ENCODE peak calls at places on chromosomes 4 and X, in seven cellular contexts. One of them, this sample, is unnamed.

GRCh38 chrX:2572740-2573139 is 72.0 kb upstream of the DHRSX start:
- DNase-seq in left lung: no peak
- DNase-seq in astrocyte of the cerebellum: no peak
- DNase-seq in pancreas: no peak
- DNase-seq in NB4: no peak
- DNase-seq in heart left ventricle: no peak
- DNase-seq in cardiac muscle cell: no peak
- DNase-seq in this sample: no peak

GRCh38 chrX:103635436-103635835 is 6.7 kb downstream of the TCEAL1 start:
- DNase-seq in pancreas: no peak
- DNase-seq in heart left ventricle: no peak
- DNase-seq in left lung: no peak
- DNase-seq in astrocyte of the cerebellum: no peak
- DNase-seq in NB4: no peak
- DNase-seq in cardiac muscle cell: no peak
- DNase-seq in this sample: no peak

GRCh38 chr4:146245246-146245645 is 30.9 kb downstream of the REELD1 start:
- DNase-seq in pancreas: no peak
- DNase-seq in cardiac muscle cell: no peak
- DNase-seq in left lung: no peak
- DNase-seq in astrocyte of the cerebellum: no peak
- DNase-seq in heart left ventricle: no peak
- DNase-seq in NB4: no peak
- DNase-seq in this sample: no peak

GRCh38 chr4:102868153-102868781 is 525 bp upstream of the CISD2 start:
- DNase-seq in cardiac muscle cell: no peak
- DNase-seq in astrocyte of the cerebellum: no peak
- DNase-seq in NB4: no peak
- DNase-seq in pancreas: no peak
- DNase-seq in left lung: no peak
- DNase-seq in heart left ventricle: peak
- DNase-seq in this sample: no peak

GRCh38 chrX:3320471-3321046 is 25.9 kb downstream of the MXRA5 start:
- DNase-seq in heart left ventricle: no peak
- DNase-seq in astrocyte of the cerebellum: no peak
- DNase-seq in pancreas: no peak
- DNase-seq in NB4: no peak
- DNase-seq in left lung: no peak
- DNase-seq in cardiac muscle cell: no peak
- DNase-seq in this sample: no peak

GRCh38 chrX:120228187-120228908 is 22.3 kb upstream of the ZBTB33 start:
- DNase-seq in NB4: no peak
- DNase-seq in pancreas: no peak
- DNase-seq in left lung: no peak
- DNase-seq in cardiac muscle cell: no peak
- DNase-seq in astrocyte of the cerebellum: no peak
- DNase-seq in heart left ventricle: no peak
- DNase-seq in this sample: no peak

GRCh38 chrX:153372949-153373348 is 28.2 kb downstream of the PNMA6E start:
- DNase-seq in astrocyte of the cerebellum: no peak
- DNase-seq in cardiac muscle cell: no peak
- DNase-seq in left lung: no peak
- DNase-seq in pancreas: no peak
- DNase-seq in heart left ventricle: no peak
- DNase-seq in NB4: no peak
- DNase-seq in this sample: no peak

GRCh38 chr4:186137193-186137792 is 32.8 kb downstream of the FAM149A start:
- DNase-seq in heart left ventricle: no peak
- DNase-seq in astrocyte of the cerebellum: no peak
- DNase-seq in cardiac muscle cell: peak
- DNase-seq in NB4: peak
- DNase-seq in pancreas: no peak
- DNase-seq in left lung: no peak
- DNase-seq in this sample: no peak

GRCh38 chrX:47218280-47218919 is at the start of gene CDK16:
- DNase-seq in left lung: peak
- DNase-seq in cardiac muscle cell: peak
- DNase-seq in astrocyte of the cerebellum: peak
- DNase-seq in pancreas: peak
- DNase-seq in NB4: peak
- DNase-seq in heart left ventricle: peak
- DNase-seq in this sample: peak

GRCh38 chr4:69133993-69134392 is 37.7 kb downstream of the UGT2B7 start:
- DNase-seq in left lung: no peak
- DNase-seq in NB4: no peak
- DNase-seq in pancreas: no peak
- DNase-seq in astrocyte of the cerebellum: no peak
- DNase-seq in cardiac muscle cell: no peak
- DNase-seq in heart left ventricle: no peak
- DNase-seq in this sample: no peak

GRCh38 chr4:110287130-110287529 is 88.7 kb upstream of the ELOVL6 start:
- DNase-seq in astrocyte of the cerebellum: peak
- DNase-seq in heart left ventricle: no peak
- DNase-seq in left lung: no peak
- DNase-seq in NB4: no peak
- DNase-seq in cardiac muscle cell: peak
- DNase-seq in pancreas: no peak
- DNase-seq in this sample: peak

GRCh38 chrX:146238173-146238572 is 420.5 kb downstream of the SLITRK2 start:
- DNase-seq in NB4: no peak
- DNase-seq in left lung: no peak
- DNase-seq in cardiac muscle cell: no peak
- DNase-seq in pancreas: no peak
- DNase-seq in heart left ventricle: no peak
- DNase-seq in astrocyte of the cerebellum: no peak
- DNase-seq in this sample: no peak

GRCh38 chr4:83629945-83630684 is 94.2 kb downstream of the GPAT3 start:
- DNase-seq in pancreas: no peak
- DNase-seq in NB4: peak
- DNase-seq in astrocyte of the cerebellum: no peak
- DNase-seq in cardiac muscle cell: peak
- DNase-seq in left lung: no peak
- DNase-seq in heart left ventricle: peak
- DNase-seq in this sample: no peak

GRCh38 chrX:68945603-68946228 is 116.9 kb downstream of the EFNB1 start:
- DNase-seq in heart left ventricle: no peak
- DNase-seq in left lung: no peak
- DNase-seq in pancreas: no peak
- DNase-seq in cardiac muscle cell: peak
- DNase-seq in astrocyte of the cerebellum: no peak
- DNase-seq in NB4: peak
- DNase-seq in this sample: no peak

GRCh38 chr4:126071346-126072333 is 756.9 kb downstream of the FAT4 start:
- DNase-seq in pancreas: no peak
- DNase-seq in heart left ventricle: no peak
- DNase-seq in cardiac muscle cell: peak
- DNase-seq in left lung: no peak
- DNase-seq in NB4: no peak
- DNase-seq in astrocyte of the cerebellum: peak
- DNase-seq in this sample: peak

GRCh38 chr4:186792994-186793393 is 69.3 kb upstream of the FAT1 start:
- DNase-seq in pancreas: no peak
- DNase-seq in heart left ventricle: no peak
- DNase-seq in left lung: no peak
- DNase-seq in astrocyte of the cerebellum: no peak
- DNase-seq in NB4: no peak
- DNase-seq in cardiac muscle cell: peak
- DNase-seq in this sample: no peak

GRCh38 chrX:40550069-40550468 is 30.7 kb upstream of the ATP6AP2 start:
- DNase-seq in astrocyte of the cerebellum: no peak
- DNase-seq in cardiac muscle cell: no peak
- DNase-seq in pancreas: peak
- DNase-seq in left lung: no peak
- DNase-seq in NB4: no peak
- DNase-seq in heart left ventricle: no peak
- DNase-seq in this sample: no peak

GRCh38 chrX:40558590-40558989 is 22.2 kb upstream of the ATP6AP2 start:
- DNase-seq in pancreas: no peak
- DNase-seq in NB4: no peak
- DNase-seq in cardiac muscle cell: no peak
- DNase-seq in heart left ventricle: no peak
- DNase-seq in left lung: no peak
- DNase-seq in astrocyte of the cerebellum: no peak
- DNase-seq in this sample: no peak

GRCh38 chrX:40546870-40547269 is 33.9 kb upstream of the ATP6AP2 start:
- DNase-seq in NB4: no peak
- DNase-seq in cardiac muscle cell: no peak
- DNase-seq in heart left ventricle: no peak
- DNase-seq in pancreas: no peak
- DNase-seq in left lung: no peak
- DNase-seq in astrocyte of the cerebellum: no peak
- DNase-seq in this sample: no peak

DNA sequence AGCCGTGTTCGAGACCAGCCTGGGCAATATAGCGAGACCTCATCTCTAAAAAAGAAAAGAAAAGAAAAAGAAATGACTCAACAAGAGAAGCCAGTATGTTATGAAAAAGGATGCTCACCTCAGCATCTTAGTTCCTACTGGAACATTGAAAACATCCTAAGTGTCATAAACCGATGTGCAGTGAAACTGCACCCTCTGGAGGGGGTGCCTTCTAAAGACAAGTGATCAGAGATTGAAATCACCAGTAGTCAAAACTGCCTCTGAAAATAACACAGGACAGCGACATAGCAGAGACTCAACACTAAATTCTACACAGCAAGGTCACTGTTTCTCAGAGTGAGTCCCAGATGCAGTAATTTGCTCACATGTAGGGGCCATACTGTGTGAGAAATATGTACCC is 28.0 kb upstream of the ATP6AP2 start:
- DNase-seq in NB4: peak
- DNase-seq in heart left ventricle: no peak
- DNase-seq in pancreas: no peak
- DNase-seq in astrocyte of the cerebellum: no peak
- DNase-seq in cardiac muscle cell: peak
- DNase-seq in left lung: no peak
- DNase-seq in this sample: no peak
- TF ChIP-seq CTCF in NB4: peak
- TF ChIP-seq CTCF in heart left ventricle: peak
- TF ChIP-seq CTCF in pancreas: no peak
- TF ChIP-seq CTCF in astrocyte of the cerebellum: peak
- TF ChIP-seq CTCF in cardiac muscle cell: no peak
- TF ChIP-seq CTCF in left lung: no peak
- TF ChIP-seq CTCF in this sample: peak

DNA sequence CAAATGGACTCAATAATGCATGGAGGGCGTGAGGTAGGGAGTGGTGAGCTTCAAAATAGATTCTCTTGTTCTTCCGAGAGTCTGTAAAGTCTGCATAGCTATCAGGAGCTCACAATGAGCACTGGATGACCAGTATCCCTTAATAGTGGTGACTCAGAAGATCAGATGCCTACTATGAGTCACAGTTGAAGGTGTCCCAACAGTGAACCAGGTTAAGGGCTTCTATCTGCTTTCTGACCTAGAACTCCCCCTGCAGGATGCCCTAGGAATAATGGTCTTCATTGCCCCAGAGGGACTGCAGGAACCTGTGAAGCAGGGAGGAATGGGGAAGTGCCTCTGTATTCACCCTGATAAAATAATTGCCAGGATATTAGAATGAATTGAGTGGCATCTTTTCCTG is 22.1 kb downstream of the DGKK start:
- DNase-seq in astrocyte of the cerebellum: no peak
- DNase-seq in left lung: no peak
- DNase-seq in NB4: peak
- DNase-seq in cardiac muscle cell: no peak
- DNase-seq in pancreas: no peak
- DNase-seq in heart left ventricle: no peak
- DNase-seq in this sample: peak
- TF ChIP-seq CTCF in astrocyte of the cerebellum: no peak
- TF ChIP-seq CTCF in left lung: no peak
- TF ChIP-seq CTCF in NB4: peak
- TF ChIP-seq CTCF in cardiac muscle cell: no peak
- TF ChIP-seq CTCF in pancreas: no peak
- TF ChIP-seq CTCF in heart left ventricle: no peak
- TF ChIP-seq CTCF in this sample: peak

GRCh38 chr4:93814722-93815121 is 13.8 kb upstream of the ATOH1 start:
- DNase-seq in pancreas: no peak
- DNase-seq in NB4: peak
- DNase-seq in astrocyte of the cerebellum: no peak
- DNase-seq in left lung: no peak
- DNase-seq in cardiac muscle cell: no peak
- DNase-seq in heart left ventricle: no peak
- DNase-seq in this sample: no peak
- TF ChIP-seq CTCF in pancreas: no peak
- TF ChIP-seq CTCF in NB4: no peak
- TF ChIP-seq CTCF in astrocyte of the cerebellum: no peak
- TF ChIP-seq CTCF in left lung: no peak
- TF ChIP-seq CTCF in cardiac muscle cell: no peak
- TF ChIP-seq CTCF in heart left ventricle: no peak
- TF ChIP-seq CTCF in this sample: no peak

DNA sequence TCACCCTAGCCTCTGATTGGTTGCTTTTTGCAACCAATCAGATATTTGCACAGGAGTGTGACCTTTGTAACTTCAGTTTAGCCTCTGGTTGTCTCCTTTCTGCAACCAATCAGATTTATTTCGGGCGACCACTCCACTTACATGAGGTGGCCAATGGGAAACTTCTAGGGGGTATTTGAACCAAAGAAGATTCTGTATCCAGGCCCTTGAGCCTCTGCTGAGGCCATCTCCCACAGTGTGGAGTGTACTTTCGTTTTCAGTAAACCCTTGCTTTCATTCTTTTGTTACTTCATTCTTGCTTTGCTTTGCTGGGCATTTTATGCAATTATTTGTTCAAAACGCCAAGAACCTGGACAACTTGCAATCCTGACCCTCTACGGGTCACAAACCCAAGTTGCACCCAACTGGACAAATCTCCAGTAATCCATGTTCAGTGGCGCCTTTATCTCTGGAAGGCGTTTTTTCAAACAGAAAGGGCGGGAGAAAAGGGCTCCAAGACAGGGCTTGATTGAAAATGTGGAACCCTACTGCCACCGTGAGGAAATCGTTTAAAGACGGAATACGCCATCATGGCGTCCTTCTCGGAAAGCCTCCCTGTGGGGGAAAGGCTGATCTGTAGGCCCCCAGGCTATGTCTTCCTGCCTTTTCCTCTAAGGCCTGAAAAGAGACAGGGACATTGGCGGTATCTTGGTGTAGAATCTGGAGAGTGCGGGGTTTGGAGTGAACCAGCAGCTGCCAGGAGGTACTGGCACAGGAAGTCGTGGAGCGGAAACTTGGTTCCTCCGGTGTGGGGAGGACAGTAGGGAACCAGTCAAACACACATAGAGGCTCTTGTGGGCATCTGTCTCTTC is 184.6 kb downstream of the OR13H1 start:
- DNase-seq in NB4: no peak
- DNase-seq in heart left ventricle: no peak
- DNase-seq in left lung: no peak
- DNase-seq in astrocyte of the cerebellum: peak
- DNase-seq in pancreas: no peak
- DNase-seq in cardiac muscle cell: no peak
- DNase-seq in this sample: no peak
- TF ChIP-seq CTCF in NB4: no peak
- TF ChIP-seq CTCF in heart left ventricle: no peak
- TF ChIP-seq CTCF in left lung: no peak
- TF ChIP-seq CTCF in astrocyte of the cerebellum: peak
- TF ChIP-seq CTCF in pancreas: peak
- TF ChIP-seq CTCF in cardiac muscle cell: no peak
- TF ChIP-seq CTCF in this sample: no peak

DNA sequence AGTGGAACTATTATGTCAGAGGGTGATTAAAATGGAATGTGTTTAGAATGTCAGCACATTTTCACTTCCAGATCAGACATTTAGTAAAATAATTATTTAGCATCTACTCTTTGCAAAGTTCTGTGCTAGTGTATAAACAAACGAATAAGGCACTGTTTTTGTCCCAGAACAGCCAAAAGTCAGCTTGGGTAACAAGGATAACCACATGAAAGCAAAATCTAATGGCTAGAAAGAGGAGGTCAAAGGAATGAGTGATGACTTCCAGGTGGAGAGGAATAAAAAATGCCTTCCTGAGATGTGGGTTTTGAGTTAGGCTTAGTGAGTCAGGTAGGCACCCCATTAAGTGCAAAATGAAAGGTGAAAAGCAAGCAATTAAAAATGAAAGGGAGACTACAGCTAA is 112.6 kb downstream of the ATP10D start:
- DNase-seq in astrocyte of the cerebellum: peak
- DNase-seq in pancreas: no peak
- DNase-seq in NB4: no peak
- DNase-seq in heart left ventricle: no peak
- DNase-seq in left lung: no peak
- DNase-seq in cardiac muscle cell: no peak
- DNase-seq in this sample: no peak
- TF ChIP-seq CTCF in astrocyte of the cerebellum: no peak
- TF ChIP-seq CTCF in pancreas: no peak
- TF ChIP-seq CTCF in NB4: no peak
- TF ChIP-seq CTCF in heart left ventricle: no peak
- TF ChIP-seq CTCF in left lung: no peak
- TF ChIP-seq CTCF in cardiac muscle cell: no peak
- TF ChIP-seq CTCF in this sample: no peak